ENCODE peak calls at places on chromosomes 13 and 19, in six cellular contexts. X is AG08396; E is GM23338; M is islet precursor cell; S is stimulated activated CD8-positive, alpha-beta memory T cell treated with anti-CD3 and anti-CD28 coated beads, Interleukin-2, amount 100 ng/mL, for 1 hour; F is activated CD4-positive, alpha-beta T cell treated with anti-CD3 and anti-CD28 coated beads, Interleukin-2, amount 50 U/mL, for 1 hour. D is an unnamed sample.

GRCh38 chr19:34231439-34231838 is 22.9 kb upstream of the GARRE1 start:
- DNase-seq in E (peak), S (no peak), F (no peak), M (no peak), X (no peak), D (no peak)

GRCh38 chr19:10288662-10289166 is 1.0 kb upstream of the ICAM5 start:
- DNase-seq in M (peak), X (peak), S (no peak), E (peak), F (no peak), D (no peak)

GRCh38 chr13:85254641-85255040 is 544.6 kb downstream of the SLITRK6 start:
- DNase-seq in F (no peak), S (no peak), M (no peak), E (no peak), X (no peak), D (no peak)

GRCh38 chr13:23921451-23921888 is 24.2 kb upstream of the C1QTNF9B start:
- DNase-seq in E (peak), F (no peak), X (peak), S (no peak), M (no peak), D (no peak)

GRCh38 chr13:79988573-79988972 is 352.4 kb downstream of the SPRY2 start:
- DNase-seq in E (no peak), M (no peak), F (no peak), X (peak), S (no peak), D (no peak)

GRCh38 chr19:15159251-15159650 is 41.5 kb downstream of the NOTCH3 start:
- DNase-seq in S (no peak), X (peak), F (no peak), M (no peak), E (peak), D (no peak)

GRCh38 chr13:76245920-76246319 is 609.8 kb downstream of the LMO7 start:
- DNase-seq in X (no peak), E (no peak), S (no peak), F (no peak), M (no peak), D (no peak)

GRCh38 chr19:1247747-1248453 is 483 bp upstream of the MIDN start:
- DNase-seq in M (no peak), S (no peak), X (peak), F (peak), E (peak), D (no peak)

GRCh38 chr19:1630012-1630411 is 22.4 kb downstream of the TCF3 start:
- DNase-seq in X (no peak), E (no peak), M (no peak), S (no peak), F (no peak), D (no peak)

GRCh38 chr19:55452381-55453325 is 8.8 kb downstream of the ISOC2 start:
- DNase-seq in M (peak), E (peak), X (peak), S (no peak), F (peak), D (peak)

GRCh38 chr13:93525087-93525486 is 298.5 kb downstream of the GPC6 start:
- DNase-seq in X (no peak), E (no peak), F (no peak), S (no peak), M (no peak), D (no peak)

GRCh38 chr19:4981681-4981958 is 12.7 kb downstream of the KDM4B start:
- DNase-seq in M (no peak), X (no peak), E (no peak), F (no peak), S (no peak), D (no peak)

GRCh38 chr19:2302319-2303208 is 5.4 kb downstream of the LINGO3 start:
- DNase-seq in S (peak), X (peak), M (no peak), F (peak), E (peak), D (no peak)

GRCh38 chr19:5424192-5424973 is 30.8 kb upstream of the ZNRF4 start:
- DNase-seq in S (no peak), X (no peak), E (no peak), F (no peak), M (no peak), D (no peak)

GRCh38 chr13:50127726-50128291 is 112.6 kb downstream of the KCNRG start:
- DNase-seq in X (no peak), E (peak), M (peak), S (no peak), F (no peak), D (no peak)

GRCh38 chr19:47186337-47187022 is 44.5 kb downstream of the BBC3 start:
- DNase-seq in S (peak), F (peak), M (no peak), E (no peak), X (no peak), D (no peak)

GRCh38 chr19:44624840-44625354 is 11.5 kb downstream of the IGSF23 start:
- DNase-seq in X (no peak), M (no peak), F (no peak), E (no peak), S (no peak), D (no peak)